ENCODE peak calls at places on chromosome 18, in seven cellular contexts. B, F, K, C, N, E and P are unnamed samples.

GRCh38 chr18:31606265-31606664 is 14.6 kb downstream of the TTR start:
- DNase-seq in B (no peak), F (no peak), K (no peak), C (no peak), N (no peak), E (no peak), P (no peak)

GRCh38 chr18:67282796-67283195 is 233.7 kb downstream of the DSEL start:
- DNase-seq in B (no peak), F (no peak), K (peak; percentile 29), C (no peak), N (no peak), E (no peak), P (peak; percentile 28)

GRCh38 chr18:78838183-78838582 is 141.4 kb upstream of the SALL3 start:
- DNase-seq in B (no peak), F (no peak), K (no peak), C (no peak), N (no peak), E (no peak), P (no peak)

GRCh38 chr18:13376841-13377351 is 158.3 kb downstream of the LDLRAD4 start:
- DNase-seq in B (no peak), F (no peak), K (no peak), C (peak; percentile 65), N (no peak), E (no peak), P (no peak)

GRCh38 chr18:32237024-32237423 is 47.2 kb downstream of the MEP1B start:
- DNase-seq in B (no peak), F (no peak), K (no peak), C (no peak), N (no peak), E (no peak), P (no peak)

GRCh38 chr18:36153203-36153602 is 23.5 kb downstream of the ELP2 start:
- DNase-seq in B (no peak), F (peak; percentile 77), K (peak; percentile 67), C (no peak), N (no peak), E (no peak), P (no peak)

GRCh38 chr18:78087338-78087737 is 837.7 kb downstream of the GALR1 start:
- DNase-seq in B (no peak), F (no peak), K (no peak), C (no peak), N (no peak), E (no peak), P (no peak)

GRCh38 chr18:44130365-44130942 is 550.2 kb upstream of the SETBP1 start:
- DNase-seq in B (peak; percentile 3), F (no peak), K (peak; percentile 49), C (peak; percentile 48), N (peak; percentile 64), E (no peak), P (peak; percentile 81)

GRCh38 chr18:69622961-69623360 is 222.3 kb downstream of the DOK6 start:
- DNase-seq in B (no peak), F (no peak), K (no peak), C (no peak), N (no peak), E (no peak), P (no peak)

GRCh38 chr18:11741505-11742145 is 52.6 kb downstream of the GNAL start:
- DNase-seq in B (peak; percentile 68), F (no peak), K (peak; percentile 22), C (no peak), N (peak; percentile 58), E (no peak), P (peak; percentile 69)

GRCh38 chr18:5574843-5575242 is 31.0 kb upstream of the EPB41L3 start:
- DNase-seq in B (no peak), F (no peak), K (no peak), C (no peak), N (no peak), E (no peak), P (no peak)

GRCh38 chr18:7926526-7926925 is 359.4 kb downstream of the PTPRM start:
- DNase-seq in B (peak; percentile 44), F (no peak), K (no peak), C (peak; percentile 55), N (peak; percentile 57), E (no peak), P (peak; percentile 74)

GRCh38 chr18:4017479-4017878 is 437.6 kb downstream of the DLGAP1 start:
- DNase-seq in B (peak; percentile 8), F (no peak), K (peak; percentile 3), C (no peak), N (peak; percentile 85), E (no peak), P (peak; percentile 87)

GRCh38 chr18:79610461-79611039 is 69.1 kb upstream of the CTDP1 start:
- DNase-seq in B (no peak), F (no peak), K (no peak), C (peak; percentile 36), N (no peak), E (no peak), P (no peak)

GRCh38 chr18:79572093-79572780 is 107.4 kb upstream of the CTDP1 start:
- DNase-seq in B (no peak), F (no peak), K (no peak), C (peak; percentile 30), N (no peak), E (no peak), P (no peak)

GRCh38 chr18:21064347-21064746 is 47.3 kb downstream of the ROCK1 start:
- DNase-seq in B (no peak), F (no peak), K (peak; percentile 13), C (no peak), N (peak; percentile 37), E (no peak), P (no peak)

GRCh38 chr18:63648241-63648640 is 4.2 kb upstream of the SERPINB4 start:
- DNase-seq in B (no peak), F (no peak), K (no peak), C (no peak), N (peak; percentile 2), E (no peak), P (no peak)

GRCh38 chr18:76445741-76446232 is 49.3 kb downstream of the ZNF516 start:
- DNase-seq in B (no peak), F (no peak), K (peak; percentile 28), C (peak; percentile 43), N (no peak), E (no peak), P (no peak)

GRCh38 chr18:11889284-11889683 is 18.8 kb downstream of the MPPE1 start:
- DNase-seq in B (no peak), F (no peak), K (no peak), C (no peak), N (no peak), E (no peak), P (no peak)

GRCh38 chr18:10750386-10751035 is 224.7 kb downstream of the NAPG start:
- DNase-seq in B (no peak), F (no peak), K (no peak), C (no peak), N (no peak), E (no peak), P (no peak)

GRCh38 chr18:62885804-62886203 is 170.5 kb downstream of the PHLPP1 start:
- DNase-seq in B (no peak), F (no peak), K (no peak), C (no peak), N (no peak), E (no peak), P (no peak)

GRCh38 chr18:26863921-26864497 is 1.5 kb downstream of the AQP4 start:
- DNase-seq in B (no peak), F (no peak), K (no peak), C (no peak), N (no peak), E (no peak), P (peak; percentile 24)

GRCh38 chr18:48581206-48581605 is 42.4 kb downstream of the CTIF start:
- DNase-seq in B (no peak), F (no peak), K (no peak), C (no peak), N (no peak), E (no peak), P (no peak)
- H3K27ac ChIP-seq in B (no peak overlapping the region), F (no peak overlapping the region), K (no peak overlapping the region), C (no peak overlapping the region), N (no peak overlapping the region), E (no peak overlapping the region), P (no peak overlapping the region)

DNA sequence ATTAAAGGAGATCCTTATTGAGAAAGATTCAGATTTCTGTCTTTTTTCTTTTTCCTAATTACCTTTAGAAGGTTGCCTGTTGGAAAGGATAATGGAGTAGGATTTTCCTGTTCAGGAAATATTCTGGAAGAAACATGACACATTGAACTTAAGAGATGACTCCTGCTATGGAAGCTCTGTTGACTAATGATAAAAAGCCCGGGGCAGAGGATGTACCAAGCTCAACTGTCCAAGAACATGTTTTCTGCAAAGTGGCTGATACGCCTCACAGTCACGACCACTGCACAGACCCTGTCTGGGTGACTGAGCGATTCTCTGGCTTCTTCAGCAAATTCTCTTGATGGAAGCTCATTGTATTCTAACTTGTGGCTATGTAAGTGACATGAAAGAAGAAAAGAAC is 86.2 kb upstream of the THOC1 start:
- DNase-seq in B (no peak), F (no peak), K (peak; percentile 33), C (no peak), N (no peak), E (no peak), P (no peak)
- H3K27ac ChIP-seq in B (no peak overlapping the region), F (no peak overlapping the region), K (no peak overlapping the region), C (no peak overlapping the region), N (no peak overlapping the region), E (peak overlapping the region; percentile 51), P (no peak overlapping the region)

DNA sequence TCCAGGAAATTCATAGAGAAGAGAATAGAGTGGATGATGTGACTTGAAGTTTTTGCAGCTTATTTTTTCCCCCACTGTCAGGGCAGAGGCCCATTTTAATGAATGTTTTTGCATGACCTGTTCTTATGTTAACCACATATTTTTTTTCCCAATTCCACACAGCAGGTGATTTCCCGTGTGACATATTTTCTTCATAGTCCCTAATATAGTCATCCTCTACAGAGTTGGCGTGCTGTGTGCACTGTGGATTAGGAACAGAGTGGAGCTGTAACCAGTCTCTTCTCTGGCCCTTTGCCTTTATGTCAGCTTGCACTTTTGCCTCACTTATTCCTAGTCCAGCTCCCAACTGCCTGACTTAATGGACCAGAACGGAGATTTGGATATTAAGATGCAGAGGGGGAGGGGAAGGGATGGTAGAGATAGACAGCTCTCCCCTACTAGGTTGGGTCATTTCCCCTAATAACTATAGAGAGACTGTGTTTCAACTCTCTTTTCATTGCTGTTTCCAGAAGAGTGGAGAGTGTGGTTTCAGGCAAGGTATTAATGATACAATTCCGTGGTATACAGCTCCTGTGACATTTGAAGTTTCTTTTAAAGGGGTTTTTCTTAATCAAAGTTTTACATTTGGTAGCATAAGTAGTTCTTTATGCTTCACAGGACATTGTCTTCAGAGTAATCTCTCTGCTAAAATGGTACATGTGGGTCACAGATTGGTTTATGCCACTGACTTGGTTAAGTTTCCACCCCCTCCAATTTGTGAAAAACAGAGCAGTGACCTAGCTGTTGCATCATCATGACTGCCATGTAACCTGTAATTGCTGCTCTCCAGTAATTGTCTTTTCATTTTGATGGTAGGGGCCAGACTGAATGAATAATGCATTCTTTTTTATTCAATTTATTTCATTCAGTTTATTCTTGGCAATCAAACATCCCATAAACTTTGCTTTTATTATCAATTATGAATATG is 161.3 kb downstream of the HAUS1 start:
- DNase-seq in B (no peak), F (no peak), K (no peak), C (no peak), N (no peak), E (no peak), P (peak; percentile 24)
- H3K27ac ChIP-seq in B (no peak overlapping the region), F (no peak overlapping the region), K (peak overlapping the region; percentile 93), C (no peak overlapping the region), N (no peak overlapping the region), E (no peak overlapping the region), P (peak overlapping the region; percentile 67)

DNA sequence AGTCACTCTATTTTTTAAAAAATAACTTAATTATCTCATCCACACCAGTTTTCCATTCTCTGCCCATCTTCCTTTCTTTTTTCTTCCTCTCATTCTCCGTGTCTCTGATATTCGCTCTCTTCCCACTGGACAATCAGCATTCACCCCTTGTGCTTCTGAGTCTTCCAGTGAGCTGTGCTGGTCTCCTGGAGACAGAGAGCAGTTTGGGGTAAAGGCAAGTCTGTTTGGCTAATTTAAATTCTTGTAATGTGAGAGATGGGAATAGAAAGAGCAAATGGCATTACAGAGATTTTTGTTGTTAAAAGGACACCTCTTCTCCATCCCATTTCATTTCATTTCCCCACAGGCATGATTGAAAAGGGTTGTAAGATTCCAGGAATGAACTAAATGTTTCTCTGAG is 107.5 kb downstream of the DTNA start:
- DNase-seq in B (no peak), F (no peak), K (no peak), C (no peak), N (no peak), E (no peak), P (no peak)
- H3K27ac ChIP-seq in B (no peak overlapping the region), F (no peak overlapping the region), K (no peak overlapping the region), C (no peak overlapping the region), N (no peak overlapping the region), E (no peak overlapping the region), P (peak overlapping the region; percentile 65)